ENCODE peak calls at places on chromosomes 5 and 9, in ten cellular contexts. Q is neural progenitor cell; H is fibroblast of lung; O is GM06990; V is CD8-positive, alpha-beta T cell; G is RWPE2; R is gastrocnemius medialis; B is heart right ventricle; W is Panc1; I is body of pancreas. F is an unnamed sample. For H3K36me3, the result is how much of the 10 kb centered on the place peaks cover.

GRCh38 chr5:129664336-129664937 is 83.5 kb upstream of the MINAR2 start:
- DNase-seq in Q (peak), H (peak), O (peak), V (no peak), G (no peak), R (no peak), B (peak), W (peak), I (peak), F (no peak)

GRCh38 chr5:171592076-171592475 is 172.6 kb downstream of the FGF18 start:
- DNase-seq in Q (peak), H (no peak), O (no peak), V (no peak), G (no peak), R (no peak), B (no peak), W (no peak), I (no peak), F (no peak)

GRCh38 chr5:1763960-1764605 is 35.6 kb downstream of the MRPL36 start:
- DNase-seq in Q (no peak), H (no peak), O (no peak), V (no peak), G (peak), R (no peak), B (no peak), W (no peak), I (peak), F (no peak)

GRCh38 chr5:141598389-141599360 is 20.1 kb downstream of the DIAPH1 start:
- DNase-seq in Q (no peak), H (peak), O (no peak), V (no peak), G (no peak), R (no peak), B (no peak), W (no peak), I (no peak), F (no peak)

GRCh38 chr9:137988051-137988450 is 110.5 kb downstream of the CACNA1B start:
- DNase-seq in Q (no peak), H (no peak), O (no peak), V (no peak), G (no peak), R (no peak), B (no peak), W (no peak), I (no peak), F (no peak)

GRCh38 chr9:93318441-93318840 is 133.0 kb upstream of the FAM120A start:
- DNase-seq in Q (no peak), H (no peak), O (no peak), V (no peak), G (peak), R (no peak), B (no peak), W (no peak), I (no peak), F (no peak)

GRCh38 chr5:177364159-177364962 is 6.6 kb downstream of the RGS14 start:
- DNase-seq in Q (no peak), H (no peak), O (peak), V (no peak), G (no peak), R (no peak), B (no peak), W (no peak), I (no peak), F (no peak)

GRCh38 chr9:130768265-130768664 is 66.8 kb upstream of the ABL1 start:
- DNase-seq in Q (no peak), H (no peak), O (no peak), V (no peak), G (no peak), R (no peak), B (no peak), W (no peak), I (no peak), F (peak)

GRCh38 chr5:169804861-169805260 is 167.8 kb downstream of the DOCK2 start:
- DNase-seq in Q (no peak), H (peak), O (no peak), V (no peak), G (no peak), R (no peak), B (no peak), W (no peak), I (no peak), F (no peak)

GRCh38 chr5:112492291-112492690 is 73.2 kb upstream of the EPB41L4A start:
- DNase-seq in Q (peak), H (peak), O (peak), V (no peak), G (no peak), R (no peak), B (peak), W (peak), I (peak), F (peak)

GRCh38 chr5:60541980-60542379 is 158.0 kb downstream of the DEPDC1B start:
- DNase-seq in Q (no peak), H (peak), O (no peak), V (no peak), G (no peak), R (no peak), B (no peak), W (no peak), I (no peak), F (peak)

GRCh38 chr5:179534431-179534830 is 15.9 kb upstream of the RUFY1 start:
- DNase-seq in Q (no peak), H (no peak), O (peak), V (no peak), G (no peak), R (no peak), B (no peak), W (no peak), I (no peak), F (no peak)

GRCh38 chr9:4020747-4021296 is 279.0 kb downstream of the GLIS3 start:
- DNase-seq in Q (no peak), H (no peak), O (no peak), V (no peak), G (no peak), R (no peak), B (no peak), W (no peak), I (no peak), F (no peak)

GRCh38 chr9:116859763-116860162 is 172.7 kb downstream of the TRIM32 start:
- DNase-seq in Q (no peak), H (no peak), O (no peak), V (no peak), G (peak), R (no peak), B (no peak), W (no peak), I (peak), F (peak)

GRCh38 chr5:177096162-177097015 is 9.7 kb downstream of the FGFR4 start:
- DNase-seq in Q (no peak), H (no peak), O (no peak), V (no peak), G (no peak), R (no peak), B (no peak), W (no peak), I (no peak), F (no peak)

GRCh38 chr5:72079288-72079687 is 28.0 kb upstream of the MAP1B start:
- DNase-seq in Q (peak), H (no peak), O (peak), V (no peak), G (no peak), R (no peak), B (peak), W (no peak), I (no peak), F (no peak)

GRCh38 chr5:160923927-160924705 is 72.1 kb upstream of the ATP10B start:
- DNase-seq in Q (peak), H (no peak), O (no peak), V (no peak), G (no peak), R (no peak), B (no peak), W (no peak), I (peak), F (peak)

GRCh38 chr5:160930361-160930760 is 78.3 kb upstream of the ATP10B start:
- DNase-seq in Q (peak), H (peak), O (no peak), V (no peak), G (no peak), R (no peak), B (no peak), W (no peak), I (peak), F (peak)

GRCh38 chr9:75001719-75002421 is 26.2 kb downstream of the CARNMT1 start:
- DNase-seq in Q (peak), H (peak), O (peak), V (no peak), G (no peak), R (no peak), B (peak), W (peak), I (no peak), F (peak)

GRCh38 chr5:102583663-102584062 is 84.9 kb upstream of the SLCO6A1 start:
- DNase-seq in Q (no peak), H (no peak), O (no peak), V (no peak), G (no peak), R (no peak), B (no peak), W (no peak), I (no peak), F (no peak)

GRCh38 chr5:1246711-1247431 is 21.7 kb downstream of the SLC6A18 start:
- DNase-seq in Q (peak), H (peak), O (no peak), V (no peak), G (no peak), R (no peak), B (peak), W (no peak), I (peak), F (no peak)

GRCh38 chr5:83353231-83353630 is 118.3 kb upstream of the VCAN start:
- DNase-seq in Q (no peak), H (no peak), O (no peak), V (no peak), G (no peak), R (no peak), B (no peak), W (no peak), I (no peak), F (no peak)

GRCh38 chr5:38193015-38193581 is 65.3 kb upstream of the EGFLAM start:
- DNase-seq in Q (peak), H (peak), O (peak), V (peak), G (no peak), R (peak), B (peak), W (peak), I (peak), F (peak)

GRCh38 chr5:139295692-139296091 is 2.2 kb downstream of the MATR3 start:
- DNase-seq in Q (peak), H (peak), O (no peak), V (no peak), G (no peak), R (no peak), B (no peak), W (no peak), I (no peak), F (no peak)

GRCh38 chr9:90894956-90895687 is 93.5 kb downstream of the SYK start:
- DNase-seq in Q (peak), H (no peak), O (no peak), V (no peak), G (no peak), R (no peak), B (no peak), W (no peak), I (no peak), F (no peak)

GRCh38 chr5:7396169-7397004 is 449 bp downstream of the ADCY2 start:
- DNase-seq in Q (peak), H (peak), O (no peak), V (no peak), G (no peak), R (no peak), B (no peak), W (no peak), I (peak), F (no peak)

GRCh38 chr9:125757834-125758233 is 10.7 kb downstream of the PBX3 start:
- DNase-seq in Q (no peak), H (no peak), O (no peak), V (no peak), G (no peak), R (no peak), B (no peak), W (no peak), I (no peak), F (no peak)

GRCh38 chr5:31194458-31194808 is 947 bp downstream of the CDH6 start:
- DNase-seq in Q (peak), H (peak), O (no peak), V (no peak), G (no peak), R (no peak), B (no peak), W (no peak), I (no peak), F (no peak)

GRCh38 chr5:87170799-87171198 is 96.9 kb upstream of the RASA1 start:
- DNase-seq in Q (no peak), H (no peak), O (no peak), V (no peak), G (no peak), R (no peak), B (no peak), W (no peak), I (no peak), F (no peak)

GRCh38 chr5:93607367-93608258 is 24.6 kb downstream of the NR2F1 start:
- DNase-seq in Q (peak), H (peak), O (no peak), V (no peak), G (no peak), R (no peak), B (peak), W (no peak), I (no peak), F (no peak)

GRCh38 chr9:134055981-134056461 is 11.8 kb downstream of the BRD3 start:
- DNase-seq in Q (no peak), H (peak), O (no peak), V (no peak), G (peak), R (peak), B (peak), W (no peak), I (peak), F (peak)

GRCh38 chr5:91938441-91938840 is 555.3 kb upstream of the ARRDC3 start:
- DNase-seq in Q (no peak), H (peak), O (no peak), V (no peak), G (no peak), R (no peak), B (no peak), W (no peak), I (no peak), F (no peak)

GRCh38 chr9:105150991-105151685 is 93.3 kb upstream of the SLC44A1 start:
- DNase-seq in Q (no peak), H (peak), O (no peak), V (no peak), G (no peak), R (no peak), B (no peak), W (no peak), I (no peak), F (peak)

GRCh38 chr5:82586597-82586996 is 308.4 kb upstream of the RPS23 start:
- DNase-seq in Q (no peak), H (no peak), O (no peak), V (no peak), G (no peak), R (no peak), B (no peak), W (no peak), I (no peak), F (no peak)

GRCh38 chr5:152092580-152092979 is 167.9 kb upstream of the GLRA1 start:
- DNase-seq in Q (no peak), H (peak), O (no peak), V (no peak), G (no peak), R (no peak), B (no peak), W (no peak), I (no peak), F (no peak)

GRCh38 chr9:83299556-83299955 is 236.6 kb upstream of the RASEF start:
- DNase-seq in Q (peak), H (peak), O (no peak), V (no peak), G (no peak), R (peak), B (no peak), W (no peak), I (no peak), F (peak)

GRCh38 chr9:87547665-87548064 is 50.0 kb downstream of the DAPK1 start:
- DNase-seq in Q (no peak), H (peak), O (no peak), V (no peak), G (no peak), R (no peak), B (no peak), W (no peak), I (peak), F (peak)
- TF ChIP-seq CTCF in Q (peak), H (no peak), O (no peak), V (no peak), G (no peak), R (no peak), B (no peak), W (no peak), I (no peak), F (no peak)

GRCh38 chr9:136667217-136667939 is 4.7 kb downstream of the EGFL7 start:
- DNase-seq in Q (no peak), H (no peak), O (no peak), V (no peak), G (no peak), R (no peak), B (no peak), W (no peak), I (no peak), F (no peak)

GRCh38 chr9:136667940-136668760 is 5.4 kb downstream of the EGFL7 start:
- DNase-seq in Q (no peak), H (no peak), O (no peak), V (no peak), G (no peak), R (no peak), B (no peak), W (no peak), I (no peak), F (no peak)

GRCh38 chr9:136665704-136666363 is 3.1 kb downstream of the EGFL7 start:
- DNase-seq in Q (peak), H (no peak), O (no peak), V (no peak), G (no peak), R (no peak), B (no peak), W (no peak), I (peak), F (no peak)

GRCh38 chr9:136665111-136665703 is 2.5 kb downstream of the EGFL7 start:
- DNase-seq in Q (peak), H (peak), O (no peak), V (no peak), G (no peak), R (no peak), B (no peak), W (no peak), I (peak), F (no peak)

GRCh38 chr9:136666364-136667216 is 3.9 kb downstream of the EGFL7 start:
- DNase-seq in Q (peak), H (no peak), O (no peak), V (no peak), G (no peak), R (no peak), B (no peak), W (no peak), I (no peak), F (no peak)
- H3K4me3 ChIP-seq in Q (peak), H (no peak), O (no peak), V (no peak), G (peak), R (peak), B (peak), W (peak), I (no peak), F (peak)

DNA sequence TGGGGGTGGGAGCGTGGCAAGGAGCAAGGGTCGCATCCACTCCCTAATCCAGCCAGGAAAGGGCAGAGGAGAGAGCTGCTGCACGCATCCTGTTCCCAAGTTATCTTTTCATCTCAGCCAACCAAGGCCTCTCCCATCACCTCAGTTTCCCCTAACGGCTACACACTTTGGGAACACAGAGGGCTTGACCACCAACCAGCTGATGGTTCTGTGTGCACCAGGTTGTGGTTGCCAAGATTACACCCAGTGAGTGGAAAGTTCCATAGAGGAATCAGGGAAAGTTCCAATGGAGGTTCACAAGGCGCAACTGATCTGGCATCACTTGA is 53.9 kb downstream of the ADAM19 start:
- DNase-seq in Q (no peak), H (no peak), O (no peak), V (no peak), G (no peak), R (no peak), B (no peak), W (no peak), I (no peak), F (no peak)
- H3K36me3 ChIP-seq in Q (under half), H (under half), O (under half), V (under half), G (under half), R (under half), B (under half), W (under half), I (under half), F (under half)

DNA sequence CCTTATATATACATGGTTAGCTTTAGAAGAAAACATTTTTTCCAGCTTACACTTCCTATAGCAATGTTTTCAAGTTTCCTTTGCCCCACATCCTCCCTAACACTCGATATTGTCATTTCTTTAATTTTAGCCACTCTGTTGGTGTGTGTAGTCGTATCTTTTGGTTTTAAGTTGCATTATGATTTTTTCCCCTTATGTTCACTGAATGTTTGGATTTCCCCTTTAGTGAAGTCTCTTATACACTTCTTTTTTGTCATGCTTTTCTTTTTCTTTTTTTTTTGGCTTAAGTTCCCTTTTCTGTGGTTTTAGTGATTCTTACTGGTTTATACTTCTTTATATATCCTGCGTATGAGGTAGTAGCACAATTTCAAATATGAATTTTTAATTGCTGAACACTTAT is 58.8 kb downstream of the KDM4C start:
- DNase-seq in Q (no peak), H (no peak), O (no peak), V (no peak), G (no peak), R (no peak), B (no peak), W (no peak), I (no peak), F (no peak)
- TF ChIP-seq CTCF in Q (no peak), H (no peak), O (no peak), V (no peak), G (no peak), R (no peak), B (no peak), W (no peak), I (no peak), F (no peak)

F was measured in kidney epithelial cell.